ENCODE peak calls at places on chromosome 4, in seven cellular contexts. G is RWPE1; Q is SK-N-SH; K is HepG2; V is CD4-positive, alpha-beta T cell; J is hepatocyte; X is dorsolateral prefrontal cortex. C is an unnamed sample.

GRCh38 chr4:6938758-6939201 is 29.2 kb downstream of the TBC1D14 start:
- DNase-seq in K (no peak), G (no peak), J (no peak), X (no peak), V (no peak), Q (no peak), C (peak)

GRCh38 chr4:60724623-60725022 is 475.5 kb upstream of the ADGRL3 start:
- DNase-seq in Q (no peak), K (no peak), G (peak), V (no peak), X (no peak), J (peak), C (no peak)

GRCh38 chr4:114108869-114109268 is 129.4 kb upstream of the ARSJ start:
- DNase-seq in V (no peak), J (no peak), X (no peak), Q (peak), K (peak), G (peak), C (no peak)

GRCh38 chr4:3411676-3412075 is 30.1 kb upstream of the HGFAC start:
- DNase-seq in J (no peak), X (peak), V (no peak), Q (no peak), K (no peak), G (no peak), C (no peak)

GRCh38 chr4:72076562-72076961 is 44.8 kb downstream of the NPFFR2 start:
- DNase-seq in Q (no peak), K (no peak), J (no peak), G (no peak), V (no peak), X (no peak), C (no peak)

GRCh38 chr4:145565328-145565727 is 53.9 kb upstream of the MMAA start:
- DNase-seq in V (no peak), X (no peak), G (no peak), J (no peak), Q (no peak), K (no peak), C (no peak)

GRCh38 chr4:36280555-36280954 is 861 bp upstream of the DTHD1 start:
- DNase-seq in G (no peak), Q (no peak), V (no peak), J (no peak), K (no peak), X (no peak), C (no peak)

GRCh38 chr4:126916626-126917140 is 716.1 kb upstream of the INTU start:
- DNase-seq in K (no peak), X (no peak), Q (no peak), G (no peak), J (peak), V (no peak), C (no peak)

GRCh38 chr4:4852591-4853362 is 6.7 kb upstream of the MSX1 start:
- DNase-seq in J (peak), G (peak), X (no peak), K (no peak), V (no peak), Q (peak), C (peak)

GRCh38 chr4:5708171-5708828 is at the start of gene EVC2:
- DNase-seq in X (peak), J (peak), K (no peak), V (no peak), G (peak), Q (peak), C (peak)

GRCh38 chr4:86117781-86118302 is 242.0 kb downstream of the MAPK10 start:
- DNase-seq in Q (peak), K (no peak), X (no peak), G (peak), J (peak), V (no peak), C (no peak)
- H3K27ac ChIP-seq in Q (peak), K (no peak), X (no peak), G (no peak), J (no peak), V (no peak), C (no peak)

GRCh38 chr4:8239661-8240060 is 29.9 kb upstream of the HTRA3 start:
- DNase-seq in K (no peak), Q (no peak), J (no peak), V (no peak), G (no peak), X (no peak), C (no peak)
- TF ChIP-seq CTCF in K (no peak), Q (no peak), J (no peak), V (no peak), G (no peak), X (no peak), C (no peak)

DNA sequence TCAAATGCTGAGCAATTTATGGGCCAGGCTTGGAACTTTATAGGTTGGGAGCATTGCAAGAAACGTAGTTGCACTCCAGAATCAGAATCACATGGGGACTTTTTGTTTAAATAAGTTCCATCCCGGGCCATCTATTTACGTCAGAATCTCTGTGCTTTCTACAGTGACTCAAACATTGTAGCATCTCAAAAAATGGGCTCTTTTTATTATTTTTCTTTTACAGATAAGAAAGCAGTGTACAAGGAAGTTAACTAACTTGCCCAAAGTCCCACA is 10.2 kb downstream of the CC2D2A start:
- DNase-seq in G (no peak), J (peak), Q (no peak), X (no peak), V (no peak), K (no peak), C (no peak)
- H3K27ac ChIP-seq in G (peak), J (peak), Q (peak), X (peak), V (no peak), K (no peak), C (no peak)

DNA sequence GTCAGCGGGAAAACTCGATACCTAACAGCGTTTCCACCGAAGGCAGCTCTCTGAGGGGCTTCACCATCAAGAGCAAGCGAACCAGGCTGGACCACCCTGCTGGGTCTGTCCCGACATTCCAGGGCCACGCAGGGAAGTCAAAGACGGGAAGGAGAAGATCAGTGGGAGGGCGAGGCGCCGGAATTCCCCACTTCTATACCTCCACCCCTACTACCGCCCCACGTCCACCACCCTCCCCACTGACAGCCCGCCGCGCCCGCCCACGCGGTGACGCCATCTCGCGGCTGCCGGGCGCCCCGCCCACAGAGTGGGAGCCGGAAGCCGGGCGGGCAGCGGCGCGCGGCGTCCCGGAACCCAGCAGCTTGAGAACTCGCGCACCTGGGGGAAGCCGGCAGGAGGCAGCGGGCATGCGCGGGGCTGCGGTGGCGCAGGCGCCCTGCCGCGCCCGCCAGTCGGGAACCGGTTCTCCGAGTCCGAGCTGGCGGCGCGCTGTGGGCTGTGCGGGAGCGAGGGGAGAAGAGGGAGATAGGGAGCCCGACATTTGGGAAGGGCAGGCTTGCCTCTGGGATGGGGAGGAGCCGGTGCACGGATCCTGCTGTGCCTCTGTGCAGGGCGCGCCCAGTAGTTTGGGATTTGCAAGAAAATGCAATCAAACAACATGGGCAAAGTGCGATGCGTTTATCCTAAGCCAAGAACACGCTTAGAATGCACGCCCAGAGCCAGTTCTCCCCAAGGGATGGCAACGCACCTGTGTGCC is 3.2 kb upstream of the STIM2 start:
- DNase-seq in Q (peak), X (peak), K (peak), V (peak), G (peak), J (peak), C (peak)
- TF ChIP-seq CTCF in Q (no peak), X (peak), K (peak), V (no peak), G (no peak), J (no peak), C (no peak)

DNA sequence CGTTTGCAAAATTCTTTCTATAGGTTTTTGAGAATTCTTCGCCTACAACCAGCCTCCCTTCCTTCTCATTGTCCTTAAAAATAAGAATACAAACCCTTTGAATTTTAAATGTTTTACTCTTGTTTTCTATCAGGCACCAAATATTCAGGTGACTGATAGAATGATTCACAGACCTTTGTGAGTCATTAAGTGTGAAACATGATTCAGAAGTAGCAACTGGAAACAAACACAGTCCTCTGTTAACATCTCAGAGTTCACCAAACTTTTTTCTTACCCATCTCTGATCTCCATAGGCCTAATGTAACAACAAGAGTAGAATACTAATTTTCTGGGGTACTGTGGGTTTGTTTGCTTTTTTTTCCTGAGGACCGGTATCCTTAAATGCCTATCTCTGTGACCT is 63.4 kb upstream of the MAB21L2 start:
- DNase-seq in J (no peak), X (no peak), G (peak), K (no peak), Q (no peak), V (no peak), C (no peak)
- H3K27ac ChIP-seq in J (no peak), X (no peak), G (no peak), K (no peak), Q (no peak), V (no peak), C (no peak)

DNA sequence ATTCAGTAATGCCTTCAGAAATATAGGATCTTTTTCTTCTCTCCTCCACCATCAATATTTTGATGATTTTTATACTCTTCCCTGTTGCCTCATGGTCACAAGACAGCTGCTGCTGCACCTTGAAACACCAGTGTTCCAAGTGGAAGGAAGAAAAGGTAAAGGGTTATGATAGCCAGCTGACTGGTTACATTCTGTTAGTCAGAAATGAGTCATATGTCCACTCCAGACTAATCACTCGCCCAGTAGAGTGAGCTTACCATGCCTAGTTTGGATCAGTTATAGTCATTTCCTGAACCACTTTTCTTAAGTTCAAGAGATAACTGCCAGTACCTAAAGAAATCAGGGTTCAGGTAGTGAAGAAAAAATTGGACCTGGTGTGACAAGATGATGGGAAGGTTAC is 532.3 kb upstream of the SMIM31 start:
- DNase-seq in J (no peak), V (no peak), Q (no peak), X (no peak), K (no peak), G (peak), C (no peak)
- TF ChIP-seq CTCF in J (no peak), V (no peak), Q (no peak), X (no peak), K (no peak), G (no peak), C (no peak)

GRCh38 chr4:41361831-41362646 is 105.3 kb downstream of the UCHL1 start:
- DNase-seq in K (no peak), X (no peak), V (no peak), J (no peak), Q (peak), G (no peak), C (no peak)
- H3K27ac ChIP-seq in K (no peak), X (peak), V (no peak), J (no peak), Q (peak), G (peak), C (peak)

GRCh38 chr4:110587666-110588285 is 35.1 kb downstream of the PITX2 start:
- DNase-seq in Q (no peak), J (no peak), V (no peak), X (no peak), G (no peak), K (no peak), C (no peak)

GRCh38 chr4:110586137-110586850 is 36.6 kb downstream of the PITX2 start:
- DNase-seq in G (peak), Q (peak), J (peak), K (no peak), V (no peak), X (no peak), C (no peak)

DNA sequence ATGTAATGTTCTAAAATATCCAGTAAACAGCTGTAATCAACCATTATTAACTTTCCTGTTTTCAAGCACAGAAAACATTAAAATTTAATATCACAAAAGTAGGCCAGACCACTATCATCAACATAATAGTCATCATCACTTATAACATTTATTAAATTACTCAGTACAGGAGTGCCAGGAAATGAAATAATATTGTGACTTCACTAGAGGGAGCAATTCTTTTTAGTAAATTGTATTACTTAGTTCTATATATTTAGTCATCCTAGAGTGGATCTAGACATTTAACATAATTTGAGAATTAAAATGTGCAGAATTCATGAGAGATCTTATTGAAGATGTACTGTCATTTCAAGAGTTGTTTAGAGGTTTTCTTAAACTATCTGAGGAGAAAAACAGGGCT is 33.6 kb downstream of the PITX2 start:
- DNase-seq in Q (no peak), G (no peak), V (no peak), K (no peak), J (no peak), X (no peak), C (no peak)
- TF ChIP-seq CTCF in Q (peak), G (peak), V (no peak), K (no peak), J (peak), X (no peak), C (peak)